ENCODE peak calls at places on chromosomes 5 and 9, in ten cellular contexts. K, L, M, D, G, J, S, B, I and W are unnamed samples.

GRCh38 chr9:127112683-127113539 is 9.5 kb downstream of the ANGPTL2 start:
- DNase-seq in K (no peak), L (no peak), M (no peak), D (no peak), G (no peak), J (peak), S (no peak), B (no peak), I (no peak), W (no peak)

GRCh38 chr9:86676426-86676825 is 270.9 kb downstream of the GAS1 start:
- DNase-seq in K (no peak), L (no peak), M (no peak), D (no peak), G (no peak), J (no peak), S (no peak), B (no peak), I (no peak), W (no peak)

GRCh38 chr9:35116898-35117551 is 1.4 kb upstream of the ATOSB start:
- DNase-seq in K (peak), L (peak), M (peak), D (peak), G (peak), J (peak), S (peak), B (peak), I (peak), W (peak)

GRCh38 chr5:141330299-141331080 is at the start of gene PCDHGA1:
- DNase-seq in K (no peak), L (peak), M (peak), D (no peak), G (no peak), J (peak), S (no peak), B (no peak), I (no peak), W (peak)

GRCh38 chr5:150181766-150182545 is 7.9 kb upstream of the SLC6A7 start:
- DNase-seq in K (peak), L (peak), M (no peak), D (no peak), G (no peak), J (no peak), S (no peak), B (no peak), I (no peak), W (no peak)

GRCh38 chr5:3778000-3778570 is 182.5 kb downstream of the IRX1 start:
- DNase-seq in K (no peak), L (no peak), M (no peak), D (no peak), G (no peak), J (no peak), S (no peak), B (no peak), I (no peak), W (no peak)

GRCh38 chr9:126203313-126203712 is 123.3 kb upstream of the MVB12B start:
- DNase-seq in K (no peak), L (no peak), M (no peak), D (no peak), G (no peak), J (no peak), S (no peak), B (no peak), I (no peak), W (no peak)

GRCh38 chr9:111108946-111109345 is 70.7 kb upstream of the LPAR1 start:
- DNase-seq in K (no peak), L (peak), M (peak), D (peak), G (no peak), J (no peak), S (no peak), B (no peak), I (peak), W (peak)

GRCh38 chr9:70677336-70677735 is 262.9 kb upstream of the KLF9 start:
- DNase-seq in K (no peak), L (peak), M (no peak), D (no peak), G (no peak), J (no peak), S (no peak), B (no peak), I (no peak), W (no peak)

GRCh38 chr9:124839612-124840299 is 13.5 kb upstream of the WDR38 start:
- DNase-seq in K (no peak), L (peak), M (no peak), D (no peak), G (no peak), J (peak), S (no peak), B (no peak), I (no peak), W (no peak)

GRCh38 chr5:158135682-158136176 is 276.8 kb upstream of the CLINT1 start:
- DNase-seq in K (no peak), L (no peak), M (no peak), D (no peak), G (no peak), J (no peak), S (no peak), B (no peak), I (no peak), W (no peak)

GRCh38 chr5:55926476-55926875 is 68.3 kb downstream of the IL6ST start:
- DNase-seq in K (no peak), L (no peak), M (no peak), D (no peak), G (no peak), J (no peak), S (no peak), B (no peak), I (no peak), W (no peak)

GRCh38 chr5:106121972-106122605 is 1548.6 kb downstream of the EFNA5 start:
- DNase-seq in K (peak), L (peak), M (no peak), D (peak), G (no peak), J (no peak), S (no peak), B (no peak), I (no peak), W (no peak)

GRCh38 chr5:998276-998974 is 10.2 kb upstream of the NKD2 start:
- DNase-seq in K (no peak), L (no peak), M (no peak), D (no peak), G (no peak), J (no peak), S (no peak), B (no peak), I (no peak), W (no peak)

GRCh38 chr5:135373747-135374515 is 25.1 kb downstream of the MACROH2A1 start:
- DNase-seq in K (no peak), L (no peak), M (no peak), D (no peak), G (no peak), J (no peak), S (no peak), B (no peak), I (no peak), W (no peak)

GRCh38 chr5:132467292-132467984 is 23.1 kb downstream of the IRF1 start:
- DNase-seq in K (no peak), L (no peak), M (no peak), D (no peak), G (no peak), J (no peak), S (no peak), B (no peak), I (peak), W (no peak)

GRCh38 chr5:77869115-77869798 is 93.1 kb upstream of the TBCA start:
- DNase-seq in K (no peak), L (no peak), M (no peak), D (no peak), G (no peak), J (no peak), S (no peak), B (no peak), I (no peak), W (no peak)

GRCh38 chr5:178301641-178302040 is 69.0 kb upstream of the PHYKPL start:
- DNase-seq in K (no peak), L (no peak), M (no peak), D (no peak), G (no peak), J (no peak), S (no peak), B (no peak), I (no peak), W (no peak)

GRCh38 chr9:123395276-123396006 is 39.4 kb downstream of the CRB2 start:
- DNase-seq in K (no peak), L (no peak), M (no peak), D (no peak), G (no peak), J (no peak), S (no peak), B (no peak), I (no peak), W (no peak)

GRCh38 chr5:127001621-127002296 is 28.6 kb downstream of the MARCHF3 start:
- DNase-seq in K (peak), L (peak), M (peak), D (peak), G (no peak), J (peak), S (no peak), B (no peak), I (no peak), W (peak)

GRCh38 chr5:177507165-177507564 is 2.5 kb downstream of the DOK3 start:
- DNase-seq in K (no peak), L (no peak), M (no peak), D (no peak), G (no peak), J (peak), S (no peak), B (no peak), I (peak), W (peak)

GRCh38 chr5:125750538-125751186 is 672.5 kb upstream of the GRAMD2B start:
- DNase-seq in K (no peak), L (no peak), M (no peak), D (no peak), G (no peak), J (no peak), S (no peak), B (no peak), I (no peak), W (no peak)

GRCh38 chr5:102139029-102139428 is 157.1 kb downstream of the SLCO4C1 start:
- DNase-seq in K (no peak), L (no peak), M (no peak), D (no peak), G (no peak), J (no peak), S (no peak), B (no peak), I (no peak), W (no peak)

GRCh38 chr5:53991942-53992341 is 318.4 kb downstream of the ARL15 start:
- DNase-seq in K (no peak), L (no peak), M (no peak), D (no peak), G (no peak), J (peak), S (no peak), B (no peak), I (peak), W (no peak)

GRCh38 chr9:129886226-129887174 is 51.2 kb downstream of the USP20 start:
- DNase-seq in K (no peak), L (no peak), M (no peak), D (no peak), G (peak), J (peak), S (peak), B (peak), I (peak), W (no peak)

GRCh38 chr9:127249877-127250276 is 14.7 kb upstream of the GARNL3 start:
- DNase-seq in K (no peak), L (no peak), M (no peak), D (no peak), G (no peak), J (no peak), S (no peak), B (no peak), I (no peak), W (no peak)

GRCh38 chr5:1152771-1153282 is 41.0 kb upstream of the SLC12A7 start:
- DNase-seq in K (peak), L (no peak), M (no peak), D (no peak), G (no peak), J (no peak), S (no peak), B (no peak), I (no peak), W (no peak)

GRCh38 chr9:4334439-4334838 is 34.6 kb upstream of the GLIS3 start:
- DNase-seq in K (no peak), L (peak), M (peak), D (no peak), G (no peak), J (peak), S (peak), B (peak), I (no peak), W (no peak)

GRCh38 chr9:126233913-126234525 is 92.6 kb upstream of the MVB12B start:
- DNase-seq in K (no peak), L (no peak), M (no peak), D (no peak), G (no peak), J (no peak), S (no peak), B (no peak), I (no peak), W (no peak)

GRCh38 chr5:111299067-111299481 is 74.9 kb downstream of the CAMK4 start:
- DNase-seq in K (no peak), L (no peak), M (no peak), D (no peak), G (no peak), J (peak), S (no peak), B (no peak), I (no peak), W (no peak)

GRCh38 chr9:127136081-127136879 is 13.8 kb upstream of the ANGPTL2 start:
- DNase-seq in K (no peak), L (no peak), M (no peak), D (no peak), G (no peak), J (no peak), S (no peak), B (no peak), I (no peak), W (no peak)

GRCh38 chr9:106758911-106759310 is 104.1 kb upstream of the ZNF462 start:
- DNase-seq in K (peak), L (no peak), M (no peak), D (no peak), G (no peak), J (no peak), S (no peak), B (no peak), I (no peak), W (no peak)

GRCh38 chr5:95048633-95049032 is 236.3 kb downstream of the MCTP1 start:
- DNase-seq in K (no peak), L (no peak), M (no peak), D (no peak), G (no peak), J (no peak), S (no peak), B (no peak), I (peak), W (no peak)

GRCh38 chr9:86563350-86563749 is 209.1 kb upstream of the TUT7 start:
- DNase-seq in K (peak), L (peak), M (peak), D (peak), G (no peak), J (no peak), S (no peak), B (no peak), I (no peak), W (no peak)

GRCh38 chr5:151063136-151063544 is 17.7 kb downstream of the TNIP1 start:
- DNase-seq in K (peak), L (peak), M (peak), D (peak), G (no peak), J (peak), S (no peak), B (no peak), I (peak), W (peak)

GRCh38 chr9:110742741-110743371 is 74.3 kb downstream of the MUSK start:
- DNase-seq in K (peak), L (peak), M (peak), D (no peak), G (no peak), J (peak), S (no peak), B (no peak), I (no peak), W (peak)